ENCODE peak calls at places on chromosomes 12 and 14, in five cellular contexts. Z is central memory CD8-positive, alpha-beta T cell; V is fibroblast of lung; R is stimulated activated CD4-positive, alpha-beta T cell treated with anti-CD3 and anti-CD28 coated beads, Interleukin-15, amount 100 ng/mL, for 24 hours; F is NCI-H1105 treated with DMSO at 0.1 percent for 48 hours. J is an unnamed sample.
A peak's percentile ranks its signal among the peaks of the same experiment; 100 is the strongest.

GRCh38 chr12:9588749-9589148 is 19.0 kb downstream of the KLRB1 start:
- DNase-seq in Z (no peak), V (no peak), R (no peak), F (no peak), J (no peak)

GRCh38 chr14:84857571-84857970 is 672.4 kb upstream of the FLRT2 start:
- DNase-seq in Z (no peak), V (no peak), R (no peak), F (no peak), J (no peak)

GRCh38 chr12:40105515-40106201 is at the start of gene SLC2A13:
- DNase-seq in Z (peak; percentile 62), V (peak; percentile 65), R (peak; percentile 75), F (peak; percentile 83), J (peak; percentile 8)

GRCh38 chr14:67410313-67410712 is 1.7 kb downstream of the PLEK2 start:
- DNase-seq in Z (no peak), V (no peak), R (no peak), F (no peak), J (no peak)

GRCh38 chr12:13450231-13451080 is 253.9 kb downstream of the EMP1 start:
- DNase-seq in Z (no peak), V (no peak), R (no peak), F (no peak), J (no peak)

GRCh38 chr12:25131270-25131669 is 63.7 kb downstream of the DNAI7 start:
- DNase-seq in Z (no peak), V (no peak), R (no peak), F (no peak), J (no peak)

GRCh38 chr12:11154400-11154925 is 16.5 kb upstream of the SMIM10L1 start:
- DNase-seq in Z (no peak), V (no peak), R (no peak), F (no peak), J (no peak)

GRCh38 chr14:23559010-23559920 is 3.2 kb downstream of the THTPA start:
- DNase-seq in Z (peak; percentile 52), V (peak; percentile 59), R (peak; percentile 80), F (peak; percentile 60), J (peak; percentile 31)

GRCh38 chr12:92735131-92735721 is 32.4 kb downstream of the PLEKHG7 start:
- DNase-seq in Z (no peak), V (peak; percentile 98), R (no peak), F (peak; percentile 82), J (peak; percentile 83)

J was measured in DMS79 treated with DMSO at 0.1 percent for 48 hours.